ENCODE peak calls at places on chromosome 11, in five cellular contexts. One of them, this sample, is unnamed.

GRCh38 chr11:13963169-13963948 is 836 bp downstream of the SPON1 start:
- DNase-seq in SK-MEL-5: no peak
- DNase-seq in NCI-H1930: no peak
- DNase-seq in tibial nerve: no peak
- DNase-seq in BJ: no peak
- DNase-seq in this sample: peak

GRCh38 chr11:43687120-43687791 is 6.7 kb downstream of the HSD17B12 start:
- DNase-seq in SK-MEL-5: no peak
- DNase-seq in NCI-H1930: no peak
- DNase-seq in tibial nerve: peak
- DNase-seq in BJ: no peak
- DNase-seq in this sample: no peak

GRCh38 chr11:117620131-117620530 is 176.9 kb downstream of the DSCAML1 start:
- DNase-seq in SK-MEL-5: no peak
- DNase-seq in NCI-H1930: no peak
- DNase-seq in tibial nerve: no peak
- DNase-seq in BJ: no peak
- DNase-seq in this sample: no peak

GRCh38 chr11:9758676-9759518 is 95.0 kb downstream of the SWAP70 start:
- DNase-seq in SK-MEL-5: peak
- DNase-seq in NCI-H1930: peak
- DNase-seq in tibial nerve: peak
- DNase-seq in BJ: no peak
- DNase-seq in this sample: peak

GRCh38 chr11:94544832-94545640 is 1.3 kb downstream of the FUT4 start:
- DNase-seq in SK-MEL-5: no peak
- DNase-seq in NCI-H1930: no peak
- DNase-seq in tibial nerve: no peak
- DNase-seq in BJ: no peak
- DNase-seq in this sample: peak

GRCh38 chr11:70233511-70233919 is 30.4 kb downstream of the FADD start:
- DNase-seq in SK-MEL-5: peak
- DNase-seq in NCI-H1930: no peak
- DNase-seq in tibial nerve: no peak
- DNase-seq in BJ: peak
- DNase-seq in this sample: peak

GRCh38 chr11:111370902-111371578 is 8.0 kb downstream of the POU2AF1 start:
- DNase-seq in SK-MEL-5: no peak
- DNase-seq in NCI-H1930: no peak
- DNase-seq in tibial nerve: no peak
- DNase-seq in BJ: no peak
- DNase-seq in this sample: no peak

GRCh38 chr11:75029836-75030631 is 41.3 kb downstream of the NEU3 start:
- DNase-seq in SK-MEL-5: peak
- DNase-seq in NCI-H1930: no peak
- DNase-seq in tibial nerve: no peak
- DNase-seq in BJ: no peak
- DNase-seq in this sample: no peak

GRCh38 chr11:20102393-20102792 is 57.9 kb downstream of the DBX1 start:
- DNase-seq in SK-MEL-5: no peak
- DNase-seq in NCI-H1930: no peak
- DNase-seq in tibial nerve: no peak
- DNase-seq in BJ: no peak
- DNase-seq in this sample: no peak

GRCh38 chr11:47184711-47185304 is 1.4 kb downstream of the PACSIN3 start:
- DNase-seq in SK-MEL-5: no peak
- DNase-seq in NCI-H1930: no peak
- DNase-seq in tibial nerve: no peak
- DNase-seq in BJ: no peak
- DNase-seq in this sample: peak

GRCh38 chr11:111715142-111715816 is 50.9 kb downstream of the PPP2R1B start:
- DNase-seq in SK-MEL-5: no peak
- DNase-seq in NCI-H1930: no peak
- DNase-seq in tibial nerve: no peak
- DNase-seq in BJ: no peak
- DNase-seq in this sample: no peak

GRCh38 chr11:108199446-108200321 is 22.8 kb downstream of the NPAT start:
- DNase-seq in SK-MEL-5: peak
- DNase-seq in NCI-H1930: no peak
- DNase-seq in tibial nerve: no peak
- DNase-seq in BJ: peak
- DNase-seq in this sample: no peak

GRCh38 chr11:102389253-102389652 is 42.2 kb downstream of the BIRC2 start:
- DNase-seq in SK-MEL-5: no peak
- DNase-seq in NCI-H1930: no peak
- DNase-seq in tibial nerve: no peak
- DNase-seq in BJ: no peak
- DNase-seq in this sample: no peak

GRCh38 chr11:78957481-78958245 is 383.0 kb upstream of the NARS2 start:
- DNase-seq in SK-MEL-5: no peak
- DNase-seq in NCI-H1930: no peak
- DNase-seq in tibial nerve: no peak
- DNase-seq in BJ: no peak
- DNase-seq in this sample: no peak

This sample was measured in D341Med.